ENCODE peak calls at places on chromosomes 7 and 10, in ten cellular contexts. One of them, this sample, is unnamed.

GRCh38 chr10:129755075-129756020 is 208.7 kb downstream of the EBF3 start:
- DNase-seq in lung: peak
- DNase-seq in neural progenitor cell: no peak
- DNase-seq in CD8-positive, alpha-beta T cell: no peak
- DNase-seq in A549: no peak
- DNase-seq in prostate gland: peak
- DNase-seq in cardiac muscle cell: no peak
- DNase-seq in fibroblast of lung: no peak
- DNase-seq in AG04450: no peak
- DNase-seq in small intestine: no peak
- DNase-seq in this sample: no peak

GRCh38 chr10:103448751-103449150 is 3.4 kb downstream of the CALHM2 start:
- DNase-seq in lung: no peak
- DNase-seq in neural progenitor cell: no peak
- DNase-seq in CD8-positive, alpha-beta T cell: no peak
- DNase-seq in A549: no peak
- DNase-seq in prostate gland: no peak
- DNase-seq in cardiac muscle cell: peak
- DNase-seq in fibroblast of lung: peak
- DNase-seq in AG04450: peak
- DNase-seq in small intestine: no peak
- DNase-seq in this sample: no peak

GRCh38 chr7:33716581-33717477 is 188.5 kb upstream of the BMPER start:
- DNase-seq in lung: no peak
- DNase-seq in neural progenitor cell: peak
- DNase-seq in CD8-positive, alpha-beta T cell: no peak
- DNase-seq in A549: peak
- DNase-seq in prostate gland: no peak
- DNase-seq in cardiac muscle cell: peak
- DNase-seq in fibroblast of lung: peak
- DNase-seq in AG04450: no peak
- DNase-seq in small intestine: peak
- DNase-seq in this sample: peak

GRCh38 chr10:122476034-122476695 is 14.8 kb downstream of the HTRA1 start:
- DNase-seq in lung: no peak
- DNase-seq in neural progenitor cell: no peak
- DNase-seq in CD8-positive, alpha-beta T cell: no peak
- DNase-seq in A549: no peak
- DNase-seq in prostate gland: no peak
- DNase-seq in cardiac muscle cell: no peak
- DNase-seq in fibroblast of lung: no peak
- DNase-seq in AG04450: no peak
- DNase-seq in small intestine: no peak
- DNase-seq in this sample: no peak

GRCh38 chr7:80629023-80629422 is 9.4 kb upstream of the CD36 start:
- DNase-seq in lung: no peak
- DNase-seq in neural progenitor cell: no peak
- DNase-seq in CD8-positive, alpha-beta T cell: no peak
- DNase-seq in A549: no peak
- DNase-seq in prostate gland: no peak
- DNase-seq in cardiac muscle cell: no peak
- DNase-seq in fibroblast of lung: no peak
- DNase-seq in AG04450: no peak
- DNase-seq in small intestine: no peak
- DNase-seq in this sample: no peak

GRCh38 chr7:97024209-97025129 is at the start of gene DLX5:
- DNase-seq in lung: no peak
- DNase-seq in neural progenitor cell: peak
- DNase-seq in CD8-positive, alpha-beta T cell: no peak
- DNase-seq in A549: no peak
- DNase-seq in prostate gland: peak
- DNase-seq in cardiac muscle cell: peak
- DNase-seq in fibroblast of lung: peak
- DNase-seq in AG04450: no peak
- DNase-seq in small intestine: no peak
- DNase-seq in this sample: no peak

GRCh38 chr7:139560678-139561077 is 37.2 kb downstream of the CLEC2L start:
- DNase-seq in lung: no peak
- DNase-seq in neural progenitor cell: no peak
- DNase-seq in CD8-positive, alpha-beta T cell: no peak
- DNase-seq in A549: no peak
- DNase-seq in prostate gland: no peak
- DNase-seq in cardiac muscle cell: no peak
- DNase-seq in fibroblast of lung: no peak
- DNase-seq in AG04450: no peak
- DNase-seq in small intestine: peak
- DNase-seq in this sample: no peak

GRCh38 chr10:101071266-101071884 is 9.6 kb downstream of the KAZALD1 start:
- DNase-seq in lung: peak
- DNase-seq in neural progenitor cell: no peak
- DNase-seq in CD8-positive, alpha-beta T cell: no peak
- DNase-seq in A549: no peak
- DNase-seq in prostate gland: no peak
- DNase-seq in cardiac muscle cell: peak
- DNase-seq in fibroblast of lung: no peak
- DNase-seq in AG04450: no peak
- DNase-seq in small intestine: no peak
- DNase-seq in this sample: no peak

GRCh38 chr7:770786-771185 is 43.7 kb upstream of the PRKAR1B start:
- DNase-seq in lung: no peak
- DNase-seq in neural progenitor cell: no peak
- DNase-seq in CD8-positive, alpha-beta T cell: no peak
- DNase-seq in A549: no peak
- DNase-seq in prostate gland: no peak
- DNase-seq in cardiac muscle cell: no peak
- DNase-seq in fibroblast of lung: peak
- DNase-seq in AG04450: no peak
- DNase-seq in small intestine: no peak
- DNase-seq in this sample: no peak

GRCh38 chr7:110839866-110840265 is 251.1 kb upstream of the LRRN3 start:
- DNase-seq in lung: no peak
- DNase-seq in neural progenitor cell: peak
- DNase-seq in CD8-positive, alpha-beta T cell: no peak
- DNase-seq in A549: no peak
- DNase-seq in prostate gland: no peak
- DNase-seq in cardiac muscle cell: peak
- DNase-seq in fibroblast of lung: peak
- DNase-seq in AG04450: peak
- DNase-seq in small intestine: peak
- DNase-seq in this sample: no peak

GRCh38 chr7:121547341-121548092 is 151.4 kb upstream of the FAM3C start:
- DNase-seq in lung: no peak
- DNase-seq in neural progenitor cell: peak
- DNase-seq in CD8-positive, alpha-beta T cell: no peak
- DNase-seq in A549: peak
- DNase-seq in prostate gland: no peak
- DNase-seq in cardiac muscle cell: peak
- DNase-seq in fibroblast of lung: peak
- DNase-seq in AG04450: peak
- DNase-seq in small intestine: peak
- DNase-seq in this sample: peak

GRCh38 chr7:121544199-121544598 is 148.1 kb upstream of the FAM3C start:
- DNase-seq in lung: no peak
- DNase-seq in neural progenitor cell: no peak
- DNase-seq in CD8-positive, alpha-beta T cell: no peak
- DNase-seq in A549: no peak
- DNase-seq in prostate gland: no peak
- DNase-seq in cardiac muscle cell: no peak
- DNase-seq in fibroblast of lung: no peak
- DNase-seq in AG04450: no peak
- DNase-seq in small intestine: no peak
- DNase-seq in this sample: no peak

GRCh38 chr7:121544726-121545125 is 148.6 kb upstream of the FAM3C start:
- DNase-seq in lung: no peak
- DNase-seq in neural progenitor cell: no peak
- DNase-seq in CD8-positive, alpha-beta T cell: no peak
- DNase-seq in A549: peak
- DNase-seq in prostate gland: peak
- DNase-seq in cardiac muscle cell: peak
- DNase-seq in fibroblast of lung: peak
- DNase-seq in AG04450: peak
- DNase-seq in small intestine: peak
- DNase-seq in this sample: no peak

GRCh38 chr7:121545418-121545817 is 149.3 kb upstream of the FAM3C start:
- DNase-seq in lung: no peak
- DNase-seq in neural progenitor cell: no peak
- DNase-seq in CD8-positive, alpha-beta T cell: no peak
- DNase-seq in A549: no peak
- DNase-seq in prostate gland: no peak
- DNase-seq in cardiac muscle cell: no peak
- DNase-seq in fibroblast of lung: no peak
- DNase-seq in AG04450: no peak
- DNase-seq in small intestine: no peak
- DNase-seq in this sample: no peak

DNA sequence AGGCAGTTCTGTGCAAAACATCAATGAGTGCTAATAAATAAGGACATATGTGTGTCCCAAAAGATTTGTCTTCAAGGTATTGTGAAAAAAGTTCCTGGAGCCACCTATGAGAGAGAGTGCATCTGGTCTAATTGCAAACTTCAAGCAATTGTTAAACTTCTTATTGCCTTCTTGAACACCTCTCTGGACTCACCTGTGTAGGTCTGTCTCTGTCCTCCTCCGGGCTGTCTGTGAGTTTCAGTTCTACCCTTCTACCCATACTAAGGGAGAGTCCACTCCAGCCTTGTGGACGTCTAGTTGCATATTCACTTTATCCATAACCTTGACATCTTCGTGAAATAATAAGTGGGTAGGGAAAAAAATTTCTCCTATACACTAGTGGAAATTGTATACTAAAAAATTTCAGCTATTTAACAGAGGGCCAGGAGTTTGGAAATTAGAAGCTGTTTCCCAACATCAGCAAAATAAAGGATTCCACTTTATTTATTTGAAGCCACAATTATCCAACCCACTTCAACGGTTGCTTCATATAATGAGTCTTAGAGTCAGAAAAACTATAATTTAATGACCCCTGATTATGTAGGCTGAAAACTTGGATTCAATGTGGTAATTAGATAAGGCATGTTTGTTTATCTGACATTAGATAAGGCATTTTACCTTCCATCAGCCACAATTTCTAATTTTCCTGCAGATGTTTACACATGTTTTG is 150.7 kb upstream of the FAM3C start:
- DNase-seq in lung: no peak
- DNase-seq in neural progenitor cell: no peak
- DNase-seq in CD8-positive, alpha-beta T cell: no peak
- DNase-seq in A549: no peak
- DNase-seq in prostate gland: no peak
- DNase-seq in cardiac muscle cell: peak
- DNase-seq in fibroblast of lung: no peak
- DNase-seq in AG04450: no peak
- DNase-seq in small intestine: no peak
- DNase-seq in this sample: no peak
- H3K27ac ChIP-seq in lung: no peak
- H3K27ac ChIP-seq in neural progenitor cell: no peak
- H3K27ac ChIP-seq in CD8-positive, alpha-beta T cell: no peak
- H3K27ac ChIP-seq in A549: no peak
- H3K27ac ChIP-seq in prostate gland: no peak
- H3K27ac ChIP-seq in cardiac muscle cell: no peak
- H3K27ac ChIP-seq in fibroblast of lung: no peak
- H3K27ac ChIP-seq in AG04450: no peak
- H3K27ac ChIP-seq in small intestine: no peak
- H3K27ac ChIP-seq in this sample: no peak

GRCh38 chr10:45464958-45465567 is 91.0 kb downstream of the ALOX5 start:
- DNase-seq in lung: peak
- DNase-seq in neural progenitor cell: peak
- DNase-seq in CD8-positive, alpha-beta T cell: peak
- DNase-seq in A549: peak
- DNase-seq in prostate gland: peak
- DNase-seq in cardiac muscle cell: peak
- DNase-seq in fibroblast of lung: peak
- DNase-seq in AG04450: peak
- DNase-seq in small intestine: peak
- DNase-seq in this sample: peak

GRCh38 chr10:45461034-45461433 is 87.0 kb downstream of the ALOX5 start:
- DNase-seq in lung: no peak
- DNase-seq in neural progenitor cell: no peak
- DNase-seq in CD8-positive, alpha-beta T cell: no peak
- DNase-seq in A549: no peak
- DNase-seq in prostate gland: no peak
- DNase-seq in cardiac muscle cell: no peak
- DNase-seq in fibroblast of lung: no peak
- DNase-seq in AG04450: no peak
- DNase-seq in small intestine: no peak
- DNase-seq in this sample: no peak

GRCh38 chr10:45466784-45467183 is 92.8 kb downstream of the ALOX5 start:
- DNase-seq in lung: no peak
- DNase-seq in neural progenitor cell: no peak
- DNase-seq in CD8-positive, alpha-beta T cell: no peak
- DNase-seq in A549: no peak
- DNase-seq in prostate gland: no peak
- DNase-seq in cardiac muscle cell: no peak
- DNase-seq in fibroblast of lung: no peak
- DNase-seq in AG04450: no peak
- DNase-seq in small intestine: no peak
- DNase-seq in this sample: no peak

GRCh38 chr10:45460235-45460878 is 86.3 kb downstream of the ALOX5 start:
- DNase-seq in lung: no peak
- DNase-seq in neural progenitor cell: no peak
- DNase-seq in CD8-positive, alpha-beta T cell: no peak
- DNase-seq in A549: no peak
- DNase-seq in prostate gland: no peak
- DNase-seq in cardiac muscle cell: no peak
- DNase-seq in fibroblast of lung: no peak
- DNase-seq in AG04450: no peak
- DNase-seq in small intestine: no peak
- DNase-seq in this sample: no peak

GRCh38 chr10:45463244-45464116 is 89.5 kb downstream of the ALOX5 start:
- DNase-seq in lung: no peak
- DNase-seq in neural progenitor cell: no peak
- DNase-seq in CD8-positive, alpha-beta T cell: no peak
- DNase-seq in A549: no peak
- DNase-seq in prostate gland: no peak
- DNase-seq in cardiac muscle cell: peak
- DNase-seq in fibroblast of lung: no peak
- DNase-seq in AG04450: no peak
- DNase-seq in small intestine: no peak
- DNase-seq in this sample: no peak
- H3K27ac ChIP-seq in lung: peak
- H3K27ac ChIP-seq in neural progenitor cell: no peak
- H3K27ac ChIP-seq in CD8-positive, alpha-beta T cell: no peak
- H3K27ac ChIP-seq in A549: no peak
- H3K27ac ChIP-seq in prostate gland: no peak
- H3K27ac ChIP-seq in cardiac muscle cell: no peak
- H3K27ac ChIP-seq in fibroblast of lung: no peak
- H3K27ac ChIP-seq in AG04450: no peak
- H3K27ac ChIP-seq in small intestine: no peak
- H3K27ac ChIP-seq in this sample: no peak

GRCh38 chr10:31963598-31963980 is 35.0 kb upstream of the ARHGAP12 start:
- DNase-seq in lung: no peak
- DNase-seq in neural progenitor cell: no peak
- DNase-seq in CD8-positive, alpha-beta T cell: no peak
- DNase-seq in A549: no peak
- DNase-seq in prostate gland: no peak
- DNase-seq in cardiac muscle cell: no peak
- DNase-seq in fibroblast of lung: no peak
- DNase-seq in AG04450: no peak
- DNase-seq in small intestine: no peak
- DNase-seq in this sample: no peak
- H3K27ac ChIP-seq in lung: peak
- H3K27ac ChIP-seq in neural progenitor cell: no peak
- H3K27ac ChIP-seq in CD8-positive, alpha-beta T cell: no peak
- H3K27ac ChIP-seq in A549: no peak
- H3K27ac ChIP-seq in prostate gland: no peak
- H3K27ac ChIP-seq in cardiac muscle cell: no peak
- H3K27ac ChIP-seq in fibroblast of lung: no peak
- H3K27ac ChIP-seq in AG04450: no peak
- H3K27ac ChIP-seq in small intestine: no peak
- H3K27ac ChIP-seq in this sample: no peak

GRCh38 chr10:49488056-49488455 is 50.9 kb downstream of the ERCC6 start:
- DNase-seq in lung: no peak
- DNase-seq in neural progenitor cell: no peak
- DNase-seq in CD8-positive, alpha-beta T cell: no peak
- DNase-seq in A549: no peak
- DNase-seq in prostate gland: no peak
- DNase-seq in cardiac muscle cell: no peak
- DNase-seq in fibroblast of lung: no peak
- DNase-seq in AG04450: no peak
- DNase-seq in small intestine: peak
- DNase-seq in this sample: no peak
- H3K27ac ChIP-seq in lung: no peak
- H3K27ac ChIP-seq in neural progenitor cell: no peak
- H3K27ac ChIP-seq in CD8-positive, alpha-beta T cell: no peak
- H3K27ac ChIP-seq in A549: no peak
- H3K27ac ChIP-seq in prostate gland: no peak
- H3K27ac ChIP-seq in cardiac muscle cell: no peak
- H3K27ac ChIP-seq in fibroblast of lung: no peak
- H3K27ac ChIP-seq in AG04450: no peak
- H3K27ac ChIP-seq in small intestine: no peak
- H3K27ac ChIP-seq in this sample: no peak